ENCODE peak calls at places on chromosomes 7 and 10, in five cellular contexts. G is PC-3, H is A549, M is fibroblast of lung, K is mucosa of descending colon. N is an unnamed sample. For H3K9me3, the result is how much of the 10 kb centered on the place peaks cover.

GRCh38 chr7:82057476-82057875 is 287.6 kb upstream of the HGF start:
- DNase-seq in K (no peak), M (peak), G (no peak), H (no peak), N (no peak)

GRCh38 chr10:45513586-45513985 is 139.6 kb downstream of the ALOX5 start:
- DNase-seq in G (no peak), H (no peak), M (peak), K (no peak), N (no peak)

GRCh38 chr7:117322741-117323584 is at the start of gene WNT2:
- DNase-seq in M (peak), G (no peak), K (no peak), H (no peak), N (peak)

GRCh38 chr7:13874783-13875182 is 114.7 kb downstream of the ETV1 start:
- DNase-seq in M (peak), K (no peak), H (no peak), G (peak), N (peak)

GRCh38 chr7:55074008-55074499 is 55.2 kb downstream of the EGFR start:
- DNase-seq in H (peak), K (peak), G (peak), M (peak), N (peak)

GRCh38 chr10:69211524-69211923 is 8.6 kb upstream of the HKDC1 start:
- DNase-seq in K (no peak), M (no peak), H (no peak), G (no peak), N (no peak)

GRCh38 chr7:27148031-27148775 is 629 bp upstream of the HOXA6 start:
- DNase-seq in G (peak), M (no peak), K (peak), H (no peak), N (peak)

GRCh38 chr7:77697535-77697831 is 1.2 kb downstream of the RSBN1L start:
- DNase-seq in G (no peak), M (no peak), H (no peak), K (peak), N (peak)

GRCh38 chr7:117041007-117041406 is 87.7 kb downstream of the ST7 start:
- DNase-seq in K (no peak), M (peak), G (no peak), H (no peak), N (peak)

GRCh38 chr7:2520131-2520807 is 695 bp downstream of the LFNG start:
- DNase-seq in K (peak), M (no peak), G (peak), H (peak), N (peak)

GRCh38 chr7:25240340-25240739 is 12.1 kb upstream of the NPVF start:
- DNase-seq in K (no peak), H (no peak), G (no peak), M (no peak), N (no peak)

GRCh38 chr7:92133737-92134270 is 473 bp downstream of the CYP51A1 start:
- DNase-seq in M (peak), G (peak), K (peak), H (peak), N (peak)

GRCh38 chr10:458466-458865 is 231.0 kb downstream of the DIP2C start:
- DNase-seq in M (no peak), H (no peak), K (no peak), G (no peak), N (no peak)

GRCh38 chr10:49404321-49404878 is 8.5 kb upstream of the DRGX start:
- DNase-seq in G (no peak), M (no peak), H (no peak), K (no peak), N (no peak)

GRCh38 chr10:132184816-132185593 is 1.7 kb upstream of the DPYSL4 start:
- DNase-seq in M (no peak), K (no peak), G (no peak), H (no peak), N (no peak)

GRCh38 chr7:120695848-120696247 is 162.1 kb downstream of the TSPAN12 start:
- DNase-seq in M (no peak), K (no peak), H (no peak), G (no peak), N (no peak)

GRCh38 chr10:34584164-34584563 is 230.9 kb downstream of the PARD3 start:
- DNase-seq in G (peak), K (no peak), M (peak), H (no peak), N (no peak)

GRCh38 chr10:93515071-93515962 is 18.9 kb downstream of the CEP55 start:
- DNase-seq in H (no peak), K (no peak), M (peak), G (no peak), N (peak)

GRCh38 chr10:114534480-114535095 is 123.5 kb downstream of the ABLIM1 start:
- DNase-seq in H (no peak), K (no peak), M (no peak), G (no peak), N (no peak)

GRCh38 chr7:139456511-139456910 is 27.0 kb downstream of the KLRG2 start:
- DNase-seq in M (no peak), H (no peak), K (no peak), G (no peak), N (no peak)

GRCh38 chr10:15868006-15868405 is 7.7 kb upstream of the MINDY3 start:
- DNase-seq in G (no peak), K (no peak), H (no peak), M (no peak), N (no peak)

GRCh38 chr10:95242581-95243317 is 48.1 kb downstream of the PDLIM1 start:
- DNase-seq in H (peak), M (peak), K (no peak), G (peak), N (peak)

GRCh38 chr10:23095966-23096813 is 811 bp downstream of the MSRB2 start:
- DNase-seq in M (peak), K (peak), G (no peak), H (peak), N (peak)

GRCh38 chr10:50574305-50574704 is 49.5 kb downstream of the SGMS1 start:
- DNase-seq in M (no peak), H (no peak), G (peak), K (no peak), N (no peak)

GRCh38 chr10:5338010-5338409 is 26.8 kb upstream of the UCN3 start:
- DNase-seq in G (no peak), H (no peak), M (no peak), K (no peak), N (no peak)

GRCh38 chr10:23419657-23420319 is 19.1 kb upstream of the OTUD1 start:
- DNase-seq in M (no peak), K (no peak), H (no peak), G (no peak), N (no peak)

GRCh38 chr7:75967573-75967997 is 26.8 kb downstream of the TMEM120A start:
- DNase-seq in M (no peak), H (no peak), K (no peak), G (no peak), N (no peak)

GRCh38 chr10:109126016-109126415 is 797.3 kb downstream of the XPNPEP1 start:
- DNase-seq in G (no peak), H (no peak), K (no peak), M (no peak), N (no peak)

GRCh38 chr7:135486258-135486657 is 23.6 kb downstream of the CNOT4 start:
- DNase-seq in K (no peak), M (peak), G (no peak), H (no peak), N (no peak)

GRCh38 chr7:50342616-50343114 is 38.1 kb downstream of the IKZF1 start:
- DNase-seq in H (no peak), K (no peak), M (no peak), G (no peak), N (no peak)

GRCh38 chr7:42002654-42003053 is 234.4 kb downstream of the GLI3 start:
- DNase-seq in G (no peak), K (no peak), M (peak), H (no peak), N (no peak)

GRCh38 chr7:91780526-91780925 is 100.0 kb downstream of the MTERF1 start:
- DNase-seq in M (no peak), G (no peak), H (no peak), K (no peak), N (no peak)

DNA sequence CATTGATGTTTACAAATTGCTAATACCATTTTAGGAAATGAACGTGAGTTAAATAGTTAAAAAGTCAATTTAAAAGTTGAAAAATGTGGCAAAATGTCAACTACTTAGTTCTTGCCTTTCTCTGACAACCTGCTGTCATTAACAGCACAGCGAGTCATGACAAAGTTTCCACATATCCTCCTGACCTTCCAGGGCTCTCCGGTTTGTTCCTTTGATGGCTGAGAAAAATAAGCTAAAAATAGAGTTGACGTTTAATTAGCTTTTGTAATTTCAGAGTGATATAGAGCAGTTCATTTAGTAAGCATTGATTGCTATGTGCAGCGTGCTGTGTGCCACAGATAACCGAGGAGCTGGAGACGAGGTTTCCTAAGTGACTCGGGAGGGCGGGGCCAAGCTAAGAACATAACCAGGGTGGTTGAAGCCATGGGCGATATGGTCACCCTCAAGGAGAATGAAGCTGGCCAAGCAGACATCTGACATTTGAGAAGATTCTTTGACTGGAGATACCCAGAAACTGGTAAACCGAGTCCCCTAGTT is 47.9 kb downstream of the OGDH start:
- DNase-seq in K (no peak), M (no peak), H (no peak), G (no peak), N (no peak)
- H3K9me3 ChIP-seq in K (under half), M (under half), H (under half), G (under half), N (under half)

DNA sequence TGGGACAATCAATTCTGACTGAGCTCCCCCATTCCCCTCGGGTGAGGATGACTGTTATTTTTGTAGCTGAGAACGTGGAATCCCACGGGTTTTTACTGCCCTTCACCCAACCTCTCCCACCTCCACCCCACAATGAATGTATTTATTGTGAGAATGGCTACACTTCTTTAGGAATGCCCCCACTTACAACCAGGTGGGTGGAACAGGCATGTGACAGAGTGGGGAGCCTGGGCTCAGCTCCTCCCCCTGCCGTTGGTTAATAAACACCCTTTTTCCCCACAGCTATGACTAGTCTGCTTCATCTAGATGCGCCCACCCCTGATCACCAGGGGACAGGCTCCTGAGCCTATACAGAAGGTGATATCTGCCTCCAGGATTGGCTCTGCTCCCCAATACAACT is 2.0 kb downstream of the MRPL43 start:
- DNase-seq in H (no peak), M (no peak), G (no peak), K (no peak), N (no peak)
- TF ChIP-seq CTCF in H (no peak), M (no peak), G (no peak), K (no peak), N (no peak)

GRCh38 chr10:128483216-128483615 is 357.0 kb upstream of the MKI67 start:
- DNase-seq in K (no peak), M (no peak), G (no peak), H (no peak), N (no peak)
- H3K9me3 ChIP-seq in K (under half), M (under half), G (under half), H (under half), N (under half)

GRCh38 chr7:66426996-66427395 is 201.7 kb upstream of the KCTD7 start:
- DNase-seq in M (peak), K (no peak), H (no peak), G (no peak), N (no peak)

GRCh38 chr7:66426332-66426731 is 202.3 kb upstream of the KCTD7 start:
- DNase-seq in H (no peak), M (no peak), K (peak), G (no peak), N (no peak)

GRCh38 chr7:66421830-66422229 is 206.9 kb upstream of the KCTD7 start:
- DNase-seq in H (no peak), K (no peak), M (no peak), G (no peak), N (no peak)

GRCh38 chr7:66427956-66428355 is 200.7 kb upstream of the KCTD7 start:
- DNase-seq in H (no peak), K (no peak), G (no peak), M (no peak), N (no peak)

DNA sequence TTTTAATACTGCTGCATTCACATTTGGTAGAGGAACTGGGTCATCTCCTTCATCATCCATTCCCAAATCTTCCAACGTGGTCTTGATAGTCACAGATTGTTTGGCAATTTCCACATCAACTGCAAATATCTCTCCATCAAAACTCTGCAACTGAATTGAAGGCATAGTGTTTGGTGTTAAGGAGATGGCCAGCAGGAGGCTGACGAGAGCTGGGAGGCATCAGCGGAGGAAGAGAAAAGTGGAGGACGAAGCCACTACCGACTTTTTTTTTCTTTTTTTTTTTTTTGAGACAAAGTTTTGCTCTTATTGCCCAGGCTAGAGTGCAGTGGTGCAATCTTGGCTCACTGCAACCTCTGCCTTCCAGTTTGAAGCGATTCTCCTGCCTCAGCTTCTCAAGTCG is 205.0 kb upstream of the KCTD7 start:
- DNase-seq in H (no peak), K (no peak), M (no peak), G (no peak), N (no peak)
- TF ChIP-seq CTCF in H (no peak), K (no peak), M (no peak), G (no peak), N (no peak)

DNA sequence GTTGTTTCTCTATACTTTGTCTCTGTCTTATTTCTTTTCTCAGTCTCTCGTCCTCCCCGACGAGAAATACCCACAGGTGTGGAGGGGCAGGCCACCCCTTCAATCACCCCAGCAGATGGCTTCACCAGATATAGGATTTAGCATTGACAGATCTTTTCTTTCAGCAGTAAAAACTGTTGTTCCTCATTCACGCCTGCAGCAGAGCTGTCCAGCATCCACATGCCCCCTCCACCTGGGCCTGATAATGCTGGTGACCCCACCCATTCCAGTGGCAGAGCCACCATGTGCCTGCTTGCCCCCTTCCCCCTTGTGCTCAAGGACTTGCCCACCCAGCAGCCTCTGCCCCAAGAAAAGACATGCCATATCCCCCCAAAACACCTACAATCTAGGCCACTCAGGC is 15.5 kb downstream of the FRG2B start:
- DNase-seq in K (no peak), M (no peak), H (no peak), G (no peak), N (no peak)
- H3K9me3 ChIP-seq in K (under half), M (under half), H (under half), G (under half), N (under half)

DNA sequence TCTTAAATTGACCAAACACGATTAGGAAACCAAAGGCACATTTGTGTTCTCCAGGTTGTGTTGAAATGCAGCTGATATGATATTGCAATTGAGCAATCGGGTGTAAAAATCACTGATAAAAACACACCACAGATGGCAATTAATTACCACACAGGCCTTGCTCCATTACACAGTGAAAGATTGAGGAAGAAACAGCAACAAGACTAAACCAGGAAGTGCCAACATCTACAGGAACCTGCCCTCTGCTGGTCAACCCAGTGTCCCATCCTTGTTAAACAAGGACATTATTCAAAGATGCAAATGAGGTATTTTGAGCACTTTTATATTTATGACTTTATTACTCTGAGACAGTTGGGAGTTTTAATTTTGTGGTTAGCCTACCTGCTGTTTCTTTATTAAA is 765.6 kb upstream of the GHITM start:
- DNase-seq in H (no peak), K (no peak), M (peak), G (no peak), N (no peak)
- TF ChIP-seq CTCF in H (no peak), K (no peak), M (no peak), G (peak), N (peak)

DNA sequence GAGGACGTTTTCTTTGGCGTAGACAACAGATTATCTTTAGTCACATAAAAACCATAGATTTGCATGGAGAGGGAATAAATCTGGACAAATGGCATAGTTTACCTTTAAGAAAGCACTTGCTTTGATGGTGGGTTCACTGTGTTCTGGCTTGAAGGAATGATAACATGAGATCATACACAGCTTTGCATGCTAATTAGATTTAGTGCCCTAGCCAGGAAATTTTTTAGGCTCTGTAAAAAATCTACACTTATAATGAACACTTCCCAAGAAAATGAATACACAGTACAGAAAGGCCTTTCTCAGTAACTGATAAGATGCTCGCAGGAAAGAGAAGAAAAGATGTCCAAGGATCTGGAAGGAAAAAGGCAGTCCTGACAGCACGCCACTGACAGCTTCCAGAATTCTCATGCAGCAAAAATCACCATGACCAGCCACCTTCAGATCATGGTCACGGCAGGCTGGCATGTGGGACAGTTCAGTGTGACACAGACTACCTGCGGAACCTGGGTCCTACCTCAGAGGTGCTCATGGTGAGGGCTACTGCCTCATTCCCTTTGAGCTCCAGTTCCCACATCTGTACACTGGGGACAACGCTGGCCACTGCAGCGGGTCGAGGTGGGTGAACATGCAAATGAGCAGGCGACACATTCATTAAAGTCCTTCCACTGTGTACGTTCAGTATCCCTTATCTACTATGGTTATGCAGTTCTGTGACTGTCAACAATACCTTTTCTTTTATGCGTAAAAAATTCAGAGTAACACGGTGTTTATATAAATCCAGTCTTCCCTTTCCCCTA is 218.5 kb upstream of the AOAH start:
- DNase-seq in H (no peak), K (no peak), M (no peak), G (no peak), N (no peak)
- H3K9me3 ChIP-seq in H (under half), K (under half), M (under half), G (under half), N (under half)